ENCODE peak calls at places on chromosome 13, in ten cellular contexts. Z, G, P, S, X, O, D, L, U and A are unnamed samples.

GRCh38 chr13:24865158-24865557 is 101.2 kb downstream of the RNF17 start:
- DNase-seq in Z (no peak), G (no peak), P (no peak), S (no peak), X (no peak), O (no peak), D (no peak), L (no peak), U (no peak), A (no peak)

GRCh38 chr13:30906411-30906990 is 430 bp downstream of the MEDAG start:
- DNase-seq in Z (no peak), G (no peak), P (no peak), S (no peak), X (no peak), O (no peak), D (peak; percentile 33), L (peak; percentile 16), U (no peak), A (peak; percentile 11)

GRCh38 chr13:37656247-37656940 is 57.8 kb upstream of the POSTN start:
- DNase-seq in Z (peak; percentile 15), G (peak; percentile 94), P (no peak), S (peak; percentile 88), X (no peak), O (no peak), D (no peak), L (no peak), U (no peak), A (peak; percentile 1)

GRCh38 chr13:45206340-45206739 is 5.5 kb upstream of the KCTD4 start:
- DNase-seq in Z (peak; percentile 28), G (peak; percentile 77), P (no peak), S (peak; percentile 92), X (no peak), O (no peak), D (no peak), L (no peak), U (no peak), A (no peak)

GRCh38 chr13:110445722-110446569 is 115.6 kb downstream of the RAB20 start:
- DNase-seq in Z (no peak), G (no peak), P (no peak), S (peak; percentile 63), X (no peak), O (no peak), D (peak; percentile 13), L (no peak), U (peak; percentile 83), A (no peak)

GRCh38 chr13:108155185-108156106 is 59.9 kb downstream of the LIG4 start:
- DNase-seq in Z (no peak), G (peak; percentile 7), P (peak; percentile 82), S (peak; percentile 48), X (peak; percentile 37), O (peak; percentile 24), D (peak; percentile 24), L (peak; percentile 40), U (no peak), A (peak; percentile 48)

GRCh38 chr13:107493271-107493670 is 722.1 kb downstream of the LIG4 start:
- DNase-seq in Z (no peak), G (no peak), P (no peak), S (peak; percentile 80), X (no peak), O (no peak), D (no peak), L (no peak), U (no peak), A (peak; percentile 1)

GRCh38 chr13:80630685-80631121 is 289.8 kb upstream of the SPRY2 start:
- DNase-seq in Z (no peak), G (no peak), P (no peak), S (no peak), X (no peak), O (no peak), D (no peak), L (no peak), U (no peak), A (no peak)

GRCh38 chr13:91406619-91407018 is 8.2 kb downstream of the GPC5 start:
- DNase-seq in Z (peak; percentile 2), G (no peak), P (no peak), S (peak; percentile 39), X (no peak), O (no peak), D (no peak), L (no peak), U (no peak), A (peak; percentile 22)

GRCh38 chr13:44049546-44049945 is 169.8 kb downstream of the LACC1 start:
- DNase-seq in Z (no peak), G (no peak), P (no peak), S (no peak), X (no peak), O (no peak), D (no peak), L (no peak), U (no peak), A (no peak)

GRCh38 chr13:45403081-45403480 is 15.1 kb downstream of the SLC25A30 start:
- DNase-seq in Z (no peak), G (no peak), P (no peak), S (no peak), X (no peak), O (no peak), D (no peak), L (no peak), U (no peak), A (no peak)

GRCh38 chr13:108902557-108903155 is 273.2 kb downstream of the MYO16 start:
- DNase-seq in Z (no peak), G (no peak), P (no peak), S (peak; percentile 62), X (no peak), O (no peak), D (no peak), L (no peak), U (no peak), A (peak; percentile 1)

GRCh38 chr13:99316657-99317244 is 9.6 kb upstream of the GPR183 start:
- DNase-seq in Z (no peak), G (no peak), P (no peak), S (no peak), X (no peak), O (peak; percentile 28), D (no peak), L (no peak), U (no peak), A (no peak)

GRCh38 chr13:75316427-75316826 is 165.5 kb downstream of the TBC1D4 start:
- DNase-seq in Z (no peak), G (no peak), P (no peak), S (no peak), X (no peak), O (no peak), D (no peak), L (no peak), U (no peak), A (no peak)

GRCh38 chr13:110340812-110341444 is 33.8 kb downstream of the COL4A2 start:
- DNase-seq in Z (no peak), G (no peak), P (peak; percentile 50), S (no peak), X (peak; percentile 44), O (peak; percentile 80), D (peak; percentile 91), L (no peak), U (peak; percentile 94), A (no peak)

GRCh38 chr13:42594577-42595571 is 20.9 kb downstream of the TNFSF11 start:
- DNase-seq in Z (peak; percentile 38), G (peak; percentile 33), P (no peak), S (peak; percentile 56), X (peak; percentile 56), O (no peak), D (peak; percentile 52), L (peak; percentile 25), U (no peak), A (peak; percentile 45)

GRCh38 chr13:112064222-112064621 is 2.7 kb upstream of the SOX1 start:
- DNase-seq in Z (no peak), G (no peak), P (no peak), S (no peak), X (no peak), O (no peak), D (no peak), L (no peak), U (no peak), A (no peak)

DNA sequence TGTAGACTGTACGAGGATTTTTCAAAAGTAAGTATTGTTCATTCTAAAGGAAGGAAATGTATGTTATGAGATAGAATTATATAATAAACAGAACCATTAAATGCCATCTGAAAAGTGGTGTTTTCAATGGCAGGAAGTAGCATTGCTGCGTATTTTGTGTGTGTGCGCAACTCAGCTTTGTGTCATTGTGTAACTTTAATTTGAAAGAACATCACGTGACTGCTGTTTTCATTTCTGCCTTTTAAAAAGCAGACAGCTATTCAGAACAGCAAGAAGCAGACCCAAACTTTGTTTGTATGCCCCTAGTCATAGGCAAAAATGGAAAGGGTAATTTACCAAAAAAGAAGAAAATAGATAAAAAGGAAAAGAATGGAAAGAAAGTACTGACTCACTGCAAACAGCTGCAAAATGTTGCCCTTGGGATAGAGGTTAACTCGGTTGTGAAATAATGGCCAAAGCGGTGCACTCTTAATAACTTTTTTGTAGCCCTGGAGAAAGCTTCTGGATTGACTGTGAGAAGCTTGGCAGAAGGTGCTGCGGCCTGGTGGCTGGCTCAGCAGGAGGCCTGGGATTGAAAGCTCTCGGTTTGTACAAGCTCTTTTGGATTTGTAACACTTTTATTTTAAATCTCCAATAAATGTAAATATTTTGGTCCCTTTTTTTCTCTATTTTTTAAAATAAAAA is 97.3 kb downstream of the GGACT start:
- DNase-seq in Z (no peak), G (peak; percentile 59), P (no peak), S (no peak), X (no peak), O (peak; percentile 43), D (peak; percentile 56), L (no peak), U (no peak), A (no peak)
- TF ChIP-seq CTCF in Z (no peak), G (peak; percentile 27), P (no peak), S (no peak), X (no peak), O (no peak), D (no peak), L (no peak), U (no peak), A (no peak)

GRCh38 chr13:59570204-59570603 is 593.5 kb downstream of the DIAPH3 start:
- DNase-seq in Z (no peak), G (no peak), P (no peak), S (no peak), X (no peak), O (no peak), D (no peak), L (no peak), U (no peak), A (no peak)
- TF ChIP-seq CTCF in Z (no peak), G (no peak), P (no peak), S (no peak), X (no peak), O (no peak), D (no peak), L (no peak), U (no peak), A (no peak)

DNA sequence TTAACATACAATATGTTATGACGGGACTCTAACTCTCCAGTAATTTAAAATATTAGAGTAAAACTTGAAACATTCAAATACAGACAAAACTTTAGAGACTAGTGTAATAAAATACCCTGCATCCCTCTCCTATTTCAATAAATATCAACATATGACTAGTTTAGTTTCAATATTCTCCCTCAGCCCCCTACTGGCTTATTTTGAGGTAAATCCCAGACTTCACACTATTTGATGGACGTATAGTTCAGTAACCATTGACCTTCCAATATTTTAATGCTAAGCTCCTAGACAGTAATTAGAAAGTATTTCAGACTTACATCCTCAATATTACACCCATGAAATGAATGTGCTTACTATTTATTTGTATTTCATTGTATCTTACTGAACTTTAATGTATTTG is 180.7 kb upstream of the STARD13 start:
- DNase-seq in Z (no peak), G (no peak), P (no peak), S (no peak), X (no peak), O (no peak), D (no peak), L (no peak), U (no peak), A (no peak)
- TF ChIP-seq CTCF in Z (no peak), G (no peak), P (no peak), S (no peak), X (no peak), O (no peak), D (no peak), L (no peak), U (no peak), A (no peak)

GRCh38 chr13:51731759-51732158 is 72.2 kb downstream of the DHRS12 start:
- DNase-seq in Z (peak; percentile 4), G (peak; percentile 52), P (no peak), S (no peak), X (no peak), O (no peak), D (no peak), L (no peak), U (no peak), A (no peak)
- TF ChIP-seq CTCF in Z (peak; percentile 38), G (peak; percentile 46), P (no peak), S (peak; percentile 30), X (no peak), O (peak; percentile 31), D (peak; percentile 57), L (no peak), U (no peak), A (no peak)